ENCODE peak calls at places on chromosomes 4 and X, in six cellular contexts. Y is GM23248, V is mammary epithelial cell, K is hepatocyte, C is astrocyte, W is MM.1S. G is an unnamed sample.

GRCh38 chrX:130975947-130976346 is 72.9 kb upstream of the ENOX2 start:
- DNase-seq in Y (peak; percentile 62), K (peak; percentile 70), W (peak; percentile 66), V (peak; percentile 30), C (peak; percentile 21), G (peak; percentile 45)

GRCh38 chr4:169085015-169085414 is 75.0 kb upstream of the CBR4 start:
- DNase-seq in V (no peak), K (no peak), C (no peak), Y (no peak), W (no peak), G (no peak)

GRCh38 chrX:149571770-149572169 is 15.5 kb downstream of the MAGEA9B start:
- DNase-seq in W (no peak), C (no peak), K (peak; percentile 4), Y (no peak), V (no peak), G (no peak)

GRCh38 chr4:10100734-10101216 is 15.8 kb downstream of the WDR1 start:
- DNase-seq in W (no peak), V (no peak), Y (no peak), K (no peak), C (no peak), G (no peak)

GRCh38 chr4:80049813-80050534 is 23.1 kb downstream of the ANTXR2 start:
- DNase-seq in K (no peak), W (no peak), Y (no peak), V (no peak), C (no peak), G (peak; percentile 15)

GRCh38 chr4:15717647-15718416 is 15.0 kb downstream of the BST1 start:
- DNase-seq in Y (peak; percentile 30), V (no peak), W (no peak), C (no peak), K (no peak), G (no peak)

GRCh38 chr4:84490663-84491062 is 8.4 kb downstream of the NKX6-1 start:
- DNase-seq in V (no peak), C (no peak), K (no peak), Y (no peak), W (no peak), G (no peak)

GRCh38 chr4:25172964-25173917 is 13.0 kb upstream of the SEPSECS start:
- DNase-seq in W (no peak), K (peak; percentile 62), Y (peak; percentile 99), V (peak; percentile 96), C (peak; percentile 99), G (peak; percentile 99)

GRCh38 chrX:14581081-14581480 is 51.7 kb downstream of the GLRA2 start:
- DNase-seq in V (no peak), C (no peak), W (no peak), K (no peak), Y (peak; percentile 37), G (no peak)

GRCh38 chr4:25970241-25970675 is 56.2 kb downstream of the SMIM20 start:
- DNase-seq in Y (no peak), C (no peak), V (no peak), W (no peak), K (no peak), G (peak; percentile 23)

GRCh38 chr4:24781999-24782745 is 13.2 kb upstream of the SOD3 start:
- DNase-seq in C (no peak), K (no peak), V (no peak), Y (no peak), W (no peak), G (no peak)

GRCh38 chrX:49282647-49283011 is 13.0 kb downstream of the PPP1R3F start:
- DNase-seq in K (peak; percentile 28), Y (peak; percentile 60), V (no peak), W (no peak), C (peak; percentile 8), G (peak; percentile 21)

GRCh38 chr4:108473163-108473720 is 147.1 kb upstream of the RPL34 start:
- DNase-seq in Y (no peak), C (no peak), K (no peak), V (no peak), W (no peak), G (no peak)

GRCh38 chrX:46180258-46180687 is 364.9 kb downstream of the ZNF674 start:
- DNase-seq in Y (peak; percentile 86), V (peak; percentile 82), C (peak; percentile 97), W (peak; percentile 6), K (no peak), G (peak; percentile 98)

GRCh38 chrX:135112096-135112729 is 8.1 kb downstream of the ETDB start:
- DNase-seq in Y (peak; percentile 52), V (peak; percentile 23), K (peak; percentile 30), W (peak; percentile 52), C (no peak), G (peak; percentile 34)

GRCh38 chr4:181432347-181432746 is 810.9 kb upstream of the TENM3 start:
- DNase-seq in Y (no peak), W (no peak), K (no peak), V (no peak), C (no peak), G (no peak)

GRCh38 chrX:56308726-56309125 is 76.6 kb downstream of the KLF8 start:
- DNase-seq in V (no peak), K (no peak), Y (no peak), W (no peak), C (no peak), G (no peak)

GRCh38 chr4:69057620-69058409 is 38.5 kb upstream of the UGT2B7 start:
- DNase-seq in W (peak; percentile 50), Y (no peak), K (peak; percentile 35), V (no peak), C (no peak), G (peak; percentile 30)

GRCh38 chr4:76748649-76749048 is 149.3 kb downstream of the SOWAHB start:
- DNase-seq in V (no peak), W (peak; percentile 21), Y (peak; percentile 45), C (no peak), K (peak; percentile 56), G (peak; percentile 59)

GRCh38 chr4:36323801-36324419 is 42.5 kb downstream of the DTHD1 start:
- DNase-seq in V (no peak), W (no peak), Y (no peak), K (no peak), C (no peak), G (no peak)

GRCh38 chr4:54228563-54229501 is at the start of gene PDGFRA:
- DNase-seq in K (peak; percentile 85), C (peak; percentile 78), V (no peak), W (no peak), Y (peak; percentile 85), G (peak; percentile 98)

GRCh38 chr4:120895554-120895953 is 27.0 kb downstream of the PRDM5 start:
- DNase-seq in C (no peak), K (no peak), W (no peak), Y (no peak), V (no peak), G (no peak)

GRCh38 chr4:187073820-187074219 is 350.2 kb upstream of the FAT1 start:
- DNase-seq in V (no peak), Y (no peak), W (no peak), K (no peak), C (no peak), G (no peak)

GRCh38 chr4:187069398-187069797 is 345.7 kb upstream of the FAT1 start:
- DNase-seq in W (no peak), K (no peak), Y (no peak), V (no peak), C (no peak), G (no peak)

GRCh38 chr4:187070740-187071139 is 347.1 kb upstream of the FAT1 start:
- DNase-seq in K (no peak), C (no peak), V (no peak), Y (no peak), W (no peak), G (no peak)

GRCh38 chr4:187070158-187070557 is 346.5 kb upstream of the FAT1 start:
- DNase-seq in V (peak; percentile 25), C (no peak), W (no peak), Y (no peak), K (no peak), G (no peak)

DNA sequence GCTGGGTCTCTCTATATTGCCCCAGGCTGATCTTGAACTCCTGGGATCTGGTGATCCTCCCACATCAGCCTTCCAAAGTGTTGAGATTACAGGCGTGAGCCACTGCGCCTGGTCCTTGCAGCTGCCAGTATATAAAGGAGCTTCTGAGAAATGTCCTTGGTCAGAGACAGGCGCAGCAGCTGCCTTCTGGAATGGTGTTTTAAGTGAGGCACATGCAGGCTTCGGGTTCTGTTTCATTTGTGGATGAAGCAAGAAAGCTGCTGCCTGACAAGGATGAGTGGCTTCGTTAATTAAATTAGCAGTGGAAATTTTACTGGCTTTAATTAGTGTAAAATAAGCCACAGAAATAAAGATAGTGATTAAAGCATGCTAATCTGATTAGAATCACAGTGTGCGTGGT is 348.2 kb upstream of the FAT1 start:
- DNase-seq in C (no peak), K (no peak), W (no peak), V (no peak), Y (no peak), G (no peak)
- H3K4me3 ChIP-seq in C (no peak overlapping the region), K (no peak overlapping the region), W (no peak overlapping the region), V (no peak overlapping the region), Y (no peak overlapping the region), G (no peak overlapping the region)

DNA sequence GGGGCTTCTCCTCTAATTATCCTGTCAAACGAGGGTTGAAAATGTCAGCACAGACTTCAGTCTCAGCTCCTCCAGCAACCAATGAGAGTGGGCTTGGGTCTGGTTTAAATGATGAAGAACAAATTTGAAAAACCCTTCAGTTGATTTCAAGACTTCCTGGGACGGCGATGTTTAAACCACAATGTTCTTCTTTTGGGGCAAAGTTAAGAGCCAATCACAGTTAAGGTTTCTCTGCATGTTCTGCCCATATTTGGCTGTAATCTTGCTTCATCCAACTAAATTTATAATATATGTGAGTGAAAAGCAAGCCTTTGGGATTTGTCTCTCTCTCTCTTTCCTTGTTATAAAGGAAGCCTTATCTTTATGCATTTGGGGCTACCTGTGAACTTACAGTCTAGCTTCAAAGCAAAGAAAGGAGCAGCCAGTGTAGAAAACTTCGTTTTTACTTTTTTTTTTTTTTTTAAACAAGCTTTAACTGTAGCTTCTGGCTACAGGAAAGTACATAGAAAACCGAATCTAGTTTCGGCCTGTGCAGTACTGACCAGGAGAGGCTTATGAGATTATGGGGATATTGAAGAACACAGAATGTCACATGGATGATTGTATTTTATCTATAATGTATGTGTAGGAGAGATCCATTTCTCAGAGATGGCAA is 46.8 kb upstream of the FAM9C start:
- DNase-seq in W (no peak), V (no peak), K (no peak), Y (no peak), C (no peak), G (peak; percentile 69)
- H3K4me2 ChIP-seq in W (no peak overlapping the region), V (no peak overlapping the region), K (peak overlapping the region; percentile 55), Y (no peak overlapping the region), C (no peak overlapping the region), G (no peak overlapping the region)

GRCh38 chrX:74138943-74139342 is 165.0 kb upstream of the ZCCHC13 start:
- DNase-seq in V (no peak), Y (no peak), W (no peak), C (no peak), K (no peak), G (no peak)

GRCh38 chrX:74132265-74132664 is 171.7 kb upstream of the ZCCHC13 start:
- DNase-seq in C (no peak), W (no peak), K (no peak), Y (no peak), V (no peak), G (no peak)

GRCh38 chrX:74133156-74133796 is 170.7 kb upstream of the ZCCHC13 start:
- DNase-seq in K (peak; percentile 86), W (peak; percentile 74), Y (peak; percentile 73), V (peak; percentile 40), C (peak; percentile 53), G (peak; percentile 64)
- TF ChIP-seq EZH2 in K (no peak), W (no peak), Y (no peak), V (no peak), C (no peak), G (no peak)

DNA sequence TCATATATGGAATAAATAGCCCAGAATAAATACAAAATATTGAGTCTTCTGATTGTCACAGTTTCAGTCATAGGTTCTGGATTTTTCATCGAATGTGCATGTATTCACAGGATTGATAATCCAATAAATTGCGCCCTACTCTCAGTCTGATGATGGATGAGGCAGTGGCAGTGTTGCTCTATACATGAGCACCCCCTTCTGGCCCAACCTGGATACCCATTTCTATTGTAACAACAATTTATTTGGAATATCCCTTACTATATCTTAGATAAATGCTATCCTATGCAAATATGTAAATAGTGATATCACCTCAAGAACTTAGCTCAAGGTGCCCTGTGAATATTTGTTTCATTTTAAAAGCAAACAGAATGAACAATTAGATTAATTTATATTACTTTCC is 733.7 kb upstream of the PABPC4L start:
- DNase-seq in W (peak; percentile 16), C (no peak), Y (peak; percentile 15), K (peak; percentile 30), V (no peak), G (no peak)
- H3K4me3 ChIP-seq in W (no peak overlapping the region), C (no peak overlapping the region), Y (no peak overlapping the region), K (no peak overlapping the region), V (no peak overlapping the region), G (no peak overlapping the region)

G was measured in fibroblast of lung.